ENCODE peak calls at places on chromosomes 12 and 14, in nine cellular contexts. Z is heart left ventricle, A is retinal pigment epithelial cell, S is testis, K is choroid plexus epithelial cell, Y is MCF 10A, I is OCI-LY7, W is HFFc6, L is DND-41. G is an unnamed sample.
A peak's percentile ranks its signal among the peaks of the same experiment; 100 is the strongest.

GRCh38 chr12:28446031-28446430 is 255.8 kb downstream of the CCDC91 start:
- DNase-seq in Z (no peak), A (peak; percentile 34), S (no peak), K (peak; percentile 5), Y (no peak), I (no peak), W (no peak), L (no peak), G (no peak)

GRCh38 chr14:38290601-38291190 is 34.8 kb upstream of the CLEC14A start:
- DNase-seq in Z (no peak), A (peak; percentile 87), S (no peak), K (peak; percentile 97), Y (peak; percentile 87), I (no peak), W (peak; percentile 92), L (no peak), G (no peak)

GRCh38 chr12:70692681-70693288 is 55.6 kb upstream of the PTPRB start:
- DNase-seq in Z (no peak), A (no peak), S (no peak), K (peak; percentile 72), Y (peak; percentile 37), I (peak; percentile 3), W (peak; percentile 41), L (no peak), G (no peak)

GRCh38 chr14:70257526-70257925 is 68.8 kb upstream of the SLC8A3 start:
- DNase-seq in Z (no peak), A (no peak), S (no peak), K (no peak), Y (peak; percentile 47), I (peak; percentile 10), W (no peak), L (peak; percentile 9), G (no peak)

GRCh38 chr14:60106341-60106740 is 14.6 kb downstream of the PCNX4 start:
- DNase-seq in Z (no peak), A (peak; percentile 51), S (peak; percentile 25), K (peak; percentile 90), Y (no peak), I (no peak), W (peak; percentile 41), L (no peak), G (no peak)

GRCh38 chr14:89422181-89422951 is 5.3 kb upstream of the FOXN3 start:
- DNase-seq in Z (no peak), A (peak; percentile 30), S (no peak), K (no peak), Y (no peak), I (no peak), W (no peak), L (no peak), G (no peak)

GRCh38 chr14:42994001-42994736 is 1387.5 kb downstream of the LRFN5 start:
- DNase-seq in Z (no peak), A (peak; percentile 32), S (no peak), K (peak; percentile 47), Y (peak; percentile 82), I (no peak), W (no peak), L (no peak), G (no peak)

GRCh38 chr14:53764846-53765245 is 191.8 kb downstream of the BMP4 start:
- DNase-seq in Z (no peak), A (no peak), S (no peak), K (no peak), Y (no peak), I (no peak), W (no peak), L (no peak), G (no peak)

GRCh38 chr14:66595394-66595793 is 87.4 kb downstream of the GPHN start:
- DNase-seq in Z (no peak), A (no peak), S (no peak), K (no peak), Y (no peak), I (no peak), W (no peak), L (no peak), G (no peak)

DNA sequence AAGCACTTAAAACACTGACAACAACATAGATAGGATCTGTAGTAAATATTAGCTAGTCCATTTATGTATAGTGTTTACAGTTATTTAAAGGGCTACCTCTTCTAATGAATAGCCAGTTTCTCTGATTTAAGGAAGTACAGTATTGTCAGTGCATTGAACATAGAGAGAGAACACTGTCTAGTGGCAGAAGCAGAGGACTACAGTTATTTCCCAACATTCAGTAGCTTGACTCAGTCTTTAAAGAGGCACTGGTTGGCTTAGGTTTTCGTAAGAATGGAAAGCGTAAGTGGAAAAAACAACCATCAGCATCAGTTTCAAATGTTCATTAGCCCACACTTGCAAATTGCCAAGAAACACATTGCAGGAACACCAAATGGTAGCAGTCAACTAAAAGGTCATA is 125.0 kb upstream of the HMGA2 start:
- DNase-seq in Z (no peak), A (no peak), S (no peak), K (peak; percentile 85), Y (peak; percentile 73), I (no peak), W (peak; percentile 55), L (no peak), G (no peak)
- TF ChIP-seq CTCF in Z (no peak), A (peak; percentile 13), S (no peak), K (peak; percentile 70), Y (no peak), I (no peak), W (peak; percentile 70), L (no peak), G (no peak)

GRCh38 chr14:57712101-57712500 is 153.8 kb downstream of the SLC35F4 start:
- DNase-seq in Z (no peak), A (no peak), S (no peak), K (peak; percentile 2), Y (no peak), I (no peak), W (no peak), L (no peak), G (no peak)
- TF ChIP-seq CTCF in Z (no peak), A (no peak), S (no peak), K (no peak), Y (no peak), I (no peak), W (no peak), L (no peak), G (no peak)

GRCh38 chr12:113092478-113093408 is 36.2 kb downstream of the DTX1 start:
- DNase-seq in Z (no peak), A (no peak), S (peak; percentile 56), K (peak; percentile 25), Y (peak; percentile 16), I (peak; percentile 68), W (no peak), L (peak; percentile 51), G (no peak)
- TF ChIP-seq CTCF in Z (no peak), A (peak; percentile 38), S (no peak), K (peak; percentile 44), Y (no peak), I (peak; percentile 72), W (peak; percentile 11), L (no peak), G (no peak)

DNA sequence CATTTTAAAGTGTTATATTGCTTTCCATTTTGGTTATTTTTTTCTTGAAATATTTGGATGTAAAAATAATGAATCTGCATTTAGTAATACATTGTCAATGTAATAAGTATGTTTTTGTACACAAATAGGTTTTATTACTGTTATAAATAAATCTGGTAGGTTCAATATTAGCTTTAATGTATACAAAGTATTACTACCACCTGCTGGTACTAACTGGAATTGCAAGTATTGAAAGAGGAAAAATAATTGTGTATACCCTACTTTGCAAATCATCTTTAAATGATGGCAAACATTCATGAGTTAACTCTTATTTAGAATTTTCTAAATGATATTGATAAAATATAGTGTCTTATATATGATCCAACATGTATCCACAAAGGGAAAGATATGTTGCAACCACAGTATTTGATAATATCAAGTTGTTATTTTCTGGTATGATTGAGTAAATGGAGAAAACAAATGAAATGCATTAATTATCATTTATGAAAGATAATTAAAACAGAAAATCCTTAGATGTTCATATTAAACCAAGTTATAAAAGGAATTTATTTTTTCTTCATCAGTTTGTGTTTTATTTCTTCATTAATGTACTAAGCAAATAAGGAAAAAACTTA is 3.2 kb downstream of the OR4K2 start:
- DNase-seq in Z (no peak), A (no peak), S (no peak), K (peak; percentile 13), Y (peak; percentile 49), I (peak; percentile 58), W (no peak), L (no peak), G (no peak)
- TF ChIP-seq CTCF in Z (peak; percentile 83), A (peak; percentile 42), S (peak; percentile 55), K (peak; percentile 51), Y (peak; percentile 57), I (peak; percentile 100), W (peak; percentile 84), L (peak; percentile 84), G (no peak)

GRCh38 chr12:114355389-114356088 is 50.4 kb downstream of the TBX5 start:
- DNase-seq in Z (no peak), A (no peak), S (peak; percentile 28), K (no peak), Y (peak; percentile 3), I (no peak), W (no peak), L (peak; percentile 5), G (no peak)
- TF ChIP-seq CTCF in Z (no peak), A (no peak), S (no peak), K (no peak), Y (no peak), I (peak; percentile 40), W (peak; percentile 58), L (peak; percentile 44), G (no peak)

G was measured in activated B cell treated with CpG ODN at 0.5 μM for 24 hours.